ENCODE peak calls at places on chromosome 13, in ten cellular contexts. One of them, this sample, is unnamed.

GRCh38 chr13:39970177-39970846 is 314.9 kb downstream of the COG6 start:
- DNase-seq in H9: no peak
- DNase-seq in GM10248: no peak
- DNase-seq in breast epithelium: no peak
- DNase-seq in neural crest cell: no peak
- DNase-seq in endothelial cell: no peak
- DNase-seq in GM13976: no peak
- DNase-seq in AG04449: no peak
- DNase-seq in testis: no peak
- DNase-seq in PC-3: no peak
- DNase-seq in this sample: no peak

GRCh38 chr13:30576528-30576927 is 41.2 kb upstream of the USPL1 start:
- DNase-seq in H9: no peak
- DNase-seq in GM10248: no peak
- DNase-seq in breast epithelium: no peak
- DNase-seq in neural crest cell: no peak
- DNase-seq in endothelial cell: no peak
- DNase-seq in GM13976: no peak
- DNase-seq in AG04449: no peak
- DNase-seq in testis: no peak
- DNase-seq in PC-3: peak
- DNase-seq in this sample: no peak

GRCh38 chr13:114339779-114340534 is 25.7 kb downstream of the CHAMP1 start:
- DNase-seq in H9: no peak
- DNase-seq in GM10248: no peak
- DNase-seq in breast epithelium: no peak
- DNase-seq in neural crest cell: no peak
- DNase-seq in endothelial cell: no peak
- DNase-seq in GM13976: no peak
- DNase-seq in AG04449: no peak
- DNase-seq in testis: peak
- DNase-seq in PC-3: peak
- DNase-seq in this sample: no peak

GRCh38 chr13:31674056-31674455 is 65.3 kb upstream of the RXFP2 start:
- DNase-seq in H9: no peak
- DNase-seq in GM10248: no peak
- DNase-seq in breast epithelium: no peak
- DNase-seq in neural crest cell: no peak
- DNase-seq in endothelial cell: no peak
- DNase-seq in GM13976: no peak
- DNase-seq in AG04449: no peak
- DNase-seq in testis: no peak
- DNase-seq in PC-3: no peak
- DNase-seq in this sample: no peak

GRCh38 chr13:97122381-97122996 is 99.6 kb upstream of the MBNL2 start:
- DNase-seq in H9: no peak
- DNase-seq in GM10248: no peak
- DNase-seq in breast epithelium: no peak
- DNase-seq in neural crest cell: no peak
- DNase-seq in endothelial cell: no peak
- DNase-seq in GM13976: no peak
- DNase-seq in AG04449: no peak
- DNase-seq in testis: no peak
- DNase-seq in PC-3: peak
- DNase-seq in this sample: no peak

GRCh38 chr13:24709186-24709913 is 29.1 kb downstream of the ATP12A start:
- DNase-seq in H9: no peak
- DNase-seq in GM10248: peak
- DNase-seq in breast epithelium: no peak
- DNase-seq in neural crest cell: no peak
- DNase-seq in endothelial cell: no peak
- DNase-seq in GM13976: peak
- DNase-seq in AG04449: no peak
- DNase-seq in testis: no peak
- DNase-seq in PC-3: no peak
- DNase-seq in this sample: no peak

GRCh38 chr13:97310809-97311436 is 88.8 kb downstream of the MBNL2 start:
- DNase-seq in H9: no peak
- DNase-seq in GM10248: no peak
- DNase-seq in breast epithelium: no peak
- DNase-seq in neural crest cell: no peak
- DNase-seq in endothelial cell: no peak
- DNase-seq in GM13976: no peak
- DNase-seq in AG04449: no peak
- DNase-seq in testis: no peak
- DNase-seq in PC-3: no peak
- DNase-seq in this sample: no peak

GRCh38 chr13:35855531-35856019 is 275.6 kb downstream of the DCLK1 start:
- DNase-seq in H9: peak
- DNase-seq in GM10248: no peak
- DNase-seq in breast epithelium: no peak
- DNase-seq in neural crest cell: no peak
- DNase-seq in endothelial cell: no peak
- DNase-seq in GM13976: no peak
- DNase-seq in AG04449: no peak
- DNase-seq in testis: no peak
- DNase-seq in PC-3: peak
- DNase-seq in this sample: no peak

GRCh38 chr13:22134261-22134660 is 463.4 kb downstream of the FGF9 start:
- DNase-seq in H9: no peak
- DNase-seq in GM10248: no peak
- DNase-seq in breast epithelium: no peak
- DNase-seq in neural crest cell: no peak
- DNase-seq in endothelial cell: no peak
- DNase-seq in GM13976: no peak
- DNase-seq in AG04449: no peak
- DNase-seq in testis: no peak
- DNase-seq in PC-3: no peak
- DNase-seq in this sample: no peak

GRCh38 chr13:112917731-112918130 is 51.3 kb upstream of the MCF2L start:
- DNase-seq in H9: no peak
- DNase-seq in GM10248: no peak
- DNase-seq in breast epithelium: no peak
- DNase-seq in neural crest cell: no peak
- DNase-seq in endothelial cell: no peak
- DNase-seq in GM13976: no peak
- DNase-seq in AG04449: no peak
- DNase-seq in testis: no peak
- DNase-seq in PC-3: no peak
- DNase-seq in this sample: no peak

GRCh38 chr13:110470272-110471009 is 91.1 kb downstream of the RAB20 start:
- DNase-seq in H9: no peak
- DNase-seq in GM10248: no peak
- DNase-seq in breast epithelium: no peak
- DNase-seq in neural crest cell: no peak
- DNase-seq in endothelial cell: no peak
- DNase-seq in GM13976: no peak
- DNase-seq in AG04449: no peak
- DNase-seq in testis: no peak
- DNase-seq in PC-3: no peak
- DNase-seq in this sample: no peak

GRCh38 chr13:81686877-81687276 is 1346.0 kb upstream of the SPRY2 start:
- DNase-seq in H9: no peak
- DNase-seq in GM10248: no peak
- DNase-seq in breast epithelium: no peak
- DNase-seq in neural crest cell: no peak
- DNase-seq in endothelial cell: no peak
- DNase-seq in GM13976: no peak
- DNase-seq in AG04449: no peak
- DNase-seq in testis: peak
- DNase-seq in PC-3: no peak
- DNase-seq in this sample: no peak

GRCh38 chr13:106989866-106990265 is 421.9 kb upstream of the ARGLU1 start:
- DNase-seq in H9: no peak
- DNase-seq in GM10248: no peak
- DNase-seq in breast epithelium: no peak
- DNase-seq in neural crest cell: no peak
- DNase-seq in endothelial cell: no peak
- DNase-seq in GM13976: no peak
- DNase-seq in AG04449: no peak
- DNase-seq in testis: no peak
- DNase-seq in PC-3: no peak
- DNase-seq in this sample: no peak

GRCh38 chr13:97849305-97849704 is 104.2 kb upstream of the IPO5 start:
- DNase-seq in H9: no peak
- DNase-seq in GM10248: peak
- DNase-seq in breast epithelium: no peak
- DNase-seq in neural crest cell: no peak
- DNase-seq in endothelial cell: no peak
- DNase-seq in GM13976: peak
- DNase-seq in AG04449: no peak
- DNase-seq in testis: no peak
- DNase-seq in PC-3: peak
- DNase-seq in this sample: peak

GRCh38 chr13:103497404-103497803 is 431.2 kb upstream of the SLC10A2 start:
- DNase-seq in H9: no peak
- DNase-seq in GM10248: no peak
- DNase-seq in breast epithelium: no peak
- DNase-seq in neural crest cell: no peak
- DNase-seq in endothelial cell: no peak
- DNase-seq in GM13976: no peak
- DNase-seq in AG04449: no peak
- DNase-seq in testis: no peak
- DNase-seq in PC-3: no peak
- DNase-seq in this sample: no peak

GRCh38 chr13:46909037-46909436 is 12.2 kb upstream of the HTR2A start:
- DNase-seq in H9: no peak
- DNase-seq in GM10248: no peak
- DNase-seq in breast epithelium: no peak
- DNase-seq in neural crest cell: no peak
- DNase-seq in endothelial cell: no peak
- DNase-seq in GM13976: no peak
- DNase-seq in AG04449: no peak
- DNase-seq in testis: no peak
- DNase-seq in PC-3: no peak
- DNase-seq in this sample: no peak

GRCh38 chr13:98466634-98467236 is 110.2 kb downstream of the STK24 start:
- DNase-seq in H9: peak
- DNase-seq in GM10248: no peak
- DNase-seq in breast epithelium: no peak
- DNase-seq in neural crest cell: peak
- DNase-seq in endothelial cell: peak
- DNase-seq in GM13976: no peak
- DNase-seq in AG04449: no peak
- DNase-seq in testis: peak
- DNase-seq in PC-3: peak
- DNase-seq in this sample: no peak

GRCh38 chr13:89695343-89696257 is 1651.9 kb upstream of the MIR17HG start:
- DNase-seq in H9: peak
- DNase-seq in GM10248: no peak
- DNase-seq in breast epithelium: no peak
- DNase-seq in neural crest cell: peak
- DNase-seq in endothelial cell: peak
- DNase-seq in GM13976: peak
- DNase-seq in AG04449: no peak
- DNase-seq in testis: peak
- DNase-seq in PC-3: peak
- DNase-seq in this sample: no peak
- TF ChIP-seq CTCF in H9: peak
- TF ChIP-seq CTCF in GM10248: peak
- TF ChIP-seq CTCF in breast epithelium: peak
- TF ChIP-seq CTCF in neural crest cell: peak
- TF ChIP-seq CTCF in endothelial cell: peak
- TF ChIP-seq CTCF in GM13976: peak
- TF ChIP-seq CTCF in AG04449: no peak
- TF ChIP-seq CTCF in testis: peak
- TF ChIP-seq CTCF in PC-3: peak
- TF ChIP-seq CTCF in this sample: peak

DNA sequence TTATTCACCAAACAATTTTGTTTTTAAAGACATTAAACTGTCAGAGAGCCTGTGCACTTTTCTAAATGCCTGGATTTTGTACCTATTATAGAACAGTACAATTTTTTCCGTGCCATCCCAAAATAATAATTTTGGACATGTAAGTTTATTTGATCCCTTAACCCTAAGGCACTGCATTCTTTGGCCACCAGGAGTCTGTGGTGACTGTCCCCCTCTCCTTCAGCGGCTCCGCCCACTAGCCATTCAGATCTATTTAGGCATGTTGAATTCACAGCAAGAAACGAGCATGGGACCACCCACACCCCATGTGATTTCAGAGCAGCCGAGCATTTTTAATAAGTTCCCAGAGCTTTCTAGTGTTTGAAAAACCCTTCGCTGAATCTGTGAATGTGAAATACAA is 567.5 kb downstream of the MYO16 start:
- DNase-seq in H9: peak
- DNase-seq in GM10248: no peak
- DNase-seq in breast epithelium: no peak
- DNase-seq in neural crest cell: peak
- DNase-seq in endothelial cell: peak
- DNase-seq in GM13976: no peak
- DNase-seq in AG04449: no peak
- DNase-seq in testis: peak
- DNase-seq in PC-3: no peak
- DNase-seq in this sample: no peak
- TF ChIP-seq CTCF in H9: peak
- TF ChIP-seq CTCF in GM10248: no peak
- TF ChIP-seq CTCF in breast epithelium: no peak
- TF ChIP-seq CTCF in neural crest cell: peak
- TF ChIP-seq CTCF in endothelial cell: peak
- TF ChIP-seq CTCF in GM13976: no peak
- TF ChIP-seq CTCF in AG04449: no peak
- TF ChIP-seq CTCF in testis: no peak
- TF ChIP-seq CTCF in PC-3: no peak
- TF ChIP-seq CTCF in this sample: no peak

DNA sequence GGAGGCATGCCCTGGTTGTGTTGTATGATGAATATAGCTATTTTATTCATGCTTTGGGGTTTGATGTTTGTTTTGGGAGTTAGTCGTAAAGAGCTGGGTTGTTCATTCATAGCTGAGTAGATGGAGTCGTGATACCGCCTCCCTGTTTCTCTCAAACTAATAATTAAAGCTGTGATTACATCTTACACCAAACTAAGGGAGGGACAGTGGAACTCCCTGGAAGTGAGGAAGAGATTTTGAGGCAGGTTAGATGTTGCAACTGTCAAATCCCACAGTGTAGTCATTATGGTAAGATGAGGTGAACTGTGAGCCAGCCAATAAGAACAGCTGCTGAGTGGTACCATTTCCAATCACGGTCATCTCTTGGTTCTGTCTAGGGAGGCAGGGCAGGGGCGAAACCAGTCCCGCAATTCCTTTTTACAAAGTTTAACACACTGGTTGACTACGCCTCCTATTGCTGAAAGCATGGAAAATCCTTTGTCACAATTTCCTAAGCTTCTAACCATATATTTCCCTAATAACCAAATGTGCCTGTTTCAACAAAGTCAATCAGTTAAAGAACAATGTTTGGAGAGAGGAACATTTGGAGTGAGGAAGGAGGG is 207.6 kb upstream of the SERP2 start:
- DNase-seq in H9: peak
- DNase-seq in GM10248: no peak
- DNase-seq in breast epithelium: no peak
- DNase-seq in neural crest cell: no peak
- DNase-seq in endothelial cell: no peak
- DNase-seq in GM13976: no peak
- DNase-seq in AG04449: no peak
- DNase-seq in testis: no peak
- DNase-seq in PC-3: no peak
- DNase-seq in this sample: no peak
- TF ChIP-seq CTCF in H9: peak
- TF ChIP-seq CTCF in GM10248: no peak
- TF ChIP-seq CTCF in breast epithelium: no peak
- TF ChIP-seq CTCF in neural crest cell: no peak
- TF ChIP-seq CTCF in endothelial cell: no peak
- TF ChIP-seq CTCF in GM13976: no peak
- TF ChIP-seq CTCF in AG04449: no peak
- TF ChIP-seq CTCF in testis: no peak
- TF ChIP-seq CTCF in PC-3: no peak
- TF ChIP-seq CTCF in this sample: no peak

GRCh38 chr13:20136781-20137703 is 23.8 kb downstream of the GJA3 start:
- DNase-seq in H9: peak
- DNase-seq in GM10248: peak
- DNase-seq in breast epithelium: no peak
- DNase-seq in neural crest cell: peak
- DNase-seq in endothelial cell: peak
- DNase-seq in GM13976: peak
- DNase-seq in AG04449: no peak
- DNase-seq in testis: peak
- DNase-seq in PC-3: no peak
- DNase-seq in this sample: no peak
- TF ChIP-seq CTCF in H9: peak
- TF ChIP-seq CTCF in GM10248: peak
- TF ChIP-seq CTCF in breast epithelium: no peak
- TF ChIP-seq CTCF in neural crest cell: peak
- TF ChIP-seq CTCF in endothelial cell: no peak
- TF ChIP-seq CTCF in GM13976: peak
- TF ChIP-seq CTCF in AG04449: peak
- TF ChIP-seq CTCF in testis: no peak
- TF ChIP-seq CTCF in PC-3: peak
- TF ChIP-seq CTCF in this sample: peak

This sample was measured in GM12864.